ENCODE peak calls at places on chromosomes 1 and 21, in nine cellular contexts. Q is SK-N-SH, X is SJCRH30, J is KBM-7, V is adipocyte, Z is DMS79 treated with DMSO at 0.1 percent for 48 hours, D is H9, A is NCI-H1436, B is BJ. M is an unnamed sample.

GRCh38 chr1:202998836-202999750 is 8.1 kb upstream of the TMEM183A start:
- DNase-seq in Q (peak; percentile 45), X (peak; percentile 82), J (peak; percentile 86), V (peak; percentile 84), Z (peak; percentile 51), D (peak; percentile 38), A (peak; percentile 65), B (no peak), M (no peak)

GRCh38 chr1:230350208-230350921 is 75.8 kb downstream of the PGBD5 start:
- DNase-seq in Q (no peak), X (no peak), J (no peak), V (peak; percentile 7), Z (no peak), D (no peak), A (no peak), B (no peak), M (no peak)

GRCh38 chr1:204357551-204357950 is 2.2 kb downstream of the PLEKHA6 start:
- DNase-seq in Q (peak; percentile 33), X (peak; percentile 41), J (peak; percentile 54), V (no peak), Z (no peak), D (peak; percentile 57), A (no peak), B (no peak), M (no peak)

GRCh38 chr1:214920337-214920736 is 162.2 kb upstream of the KCNK2 start:
- DNase-seq in Q (no peak), X (no peak), J (no peak), V (no peak), Z (no peak), D (no peak), A (no peak), B (no peak), M (no peak)

GRCh38 chr1:184986250-184986649 is 11.9 kb upstream of the NIBAN1 start:
- DNase-seq in Q (no peak), X (peak; percentile 5), J (peak; percentile 29), V (peak; percentile 29), Z (no peak), D (no peak), A (no peak), B (no peak), M (no peak)

GRCh38 chr21:38249256-38249655 is 7.5 kb upstream of the KCNJ15 start:
- DNase-seq in Q (no peak), X (no peak), J (no peak), V (no peak), Z (no peak), D (no peak), A (no peak), B (no peak), M (no peak)

GRCh38 chr1:152646656-152647055 is 16.5 kb upstream of the LCE2D start:
- DNase-seq in Q (no peak), X (no peak), J (no peak), V (no peak), Z (no peak), D (no peak), A (no peak), B (no peak), M (no peak)

GRCh38 chr1:181349512-181349911 is 133.8 kb upstream of the CACNA1E start:
- DNase-seq in Q (no peak), X (no peak), J (no peak), V (no peak), Z (no peak), D (no peak), A (no peak), B (no peak), M (no peak)

GRCh38 chr1:217911908-217912307 is 280.8 kb downstream of the SPATA17 start:
- DNase-seq in Q (peak; percentile 56), X (peak; percentile 13), J (no peak), V (peak; percentile 19), Z (no peak), D (peak; percentile 58), A (peak; percentile 6), B (no peak), M (no peak)

GRCh38 chr1:185719021-185719420 is 15.2 kb upstream of the HMCN1 start:
- DNase-seq in Q (no peak), X (peak; percentile 35), J (no peak), V (peak; percentile 78), Z (no peak), D (peak; percentile 61), A (no peak), B (peak; percentile 86), M (no peak)

GRCh38 chr1:41434748-41435449 is 49.6 kb downstream of the EDN2 start:
- DNase-seq in Q (no peak), X (peak; percentile 15), J (no peak), V (no peak), Z (no peak), D (no peak), A (no peak), B (no peak), M (no peak)

GRCh38 chr1:31784356-31785019 is 20.3 kb upstream of the ADGRB2 start:
- DNase-seq in Q (peak; percentile 69), X (no peak), J (peak; percentile 33), V (no peak), Z (no peak), D (peak; percentile 14), A (no peak), B (no peak), M (no peak)

GRCh38 chr21:45874716-45875415 is 106.7 kb upstream of the COL6A1 start:
- DNase-seq in Q (peak; percentile 78), X (peak; percentile 94), J (no peak), V (peak; percentile 98), Z (no peak), D (no peak), A (no peak), B (peak; percentile 81), M (no peak)

GRCh38 chr1:91224878-91225277 is 179.8 kb downstream of the HFM1 start:
- DNase-seq in Q (no peak), X (no peak), J (no peak), V (no peak), Z (no peak), D (no peak), A (no peak), B (no peak), M (no peak)

GRCh38 chr1:39529901-39530535 is 38.6 kb downstream of the BMP8A start:
- DNase-seq in Q (no peak), X (no peak), J (no peak), V (no peak), Z (no peak), D (no peak), A (no peak), B (no peak), M (no peak)

GRCh38 chr1:39165049-39165448 is 39.4 kb upstream of the MACF1 start:
- DNase-seq in Q (no peak), X (peak; percentile 43), J (no peak), V (no peak), Z (no peak), D (no peak), A (no peak), B (no peak), M (no peak)

GRCh38 chr1:218384576-218384975 is 39.4 kb downstream of the TGFB2 start:
- DNase-seq in Q (no peak), X (peak; percentile 98), J (no peak), V (peak; percentile 63), Z (no peak), D (no peak), A (peak; percentile 49), B (no peak), M (no peak)

GRCh38 chr1:45723248-45723930 is 27.1 kb downstream of the IPP start:
- DNase-seq in Q (no peak), X (no peak), J (no peak), V (peak; percentile 63), Z (no peak), D (no peak), A (no peak), B (no peak), M (no peak)

GRCh38 chr1:163768581-163768980 is 446.8 kb downstream of the NUF2 start:
- DNase-seq in Q (no peak), X (no peak), J (no peak), V (no peak), Z (no peak), D (no peak), A (no peak), B (peak; percentile 17), M (no peak)

GRCh38 chr1:229784834-229785233 is 158.8 kb downstream of the URB2 start:
- DNase-seq in Q (no peak), X (no peak), J (no peak), V (no peak), Z (no peak), D (no peak), A (no peak), B (no peak), M (no peak)

GRCh38 chr1:77889240-77889637 is 815 bp downstream of the NEXN start:
- DNase-seq in Q (no peak), X (peak; percentile 74), J (peak; percentile 71), V (peak; percentile 84), Z (no peak), D (no peak), A (no peak), B (peak; percentile 19), M (no peak)

GRCh38 chr1:88900883-88901282 is 9.5 kb upstream of the GTF2B start:
- DNase-seq in Q (no peak), X (no peak), J (no peak), V (no peak), Z (no peak), D (no peak), A (no peak), B (no peak), M (no peak)

GRCh38 chr1:230194525-230194924 is 127.5 kb downstream of the GALNT2 start:
- DNase-seq in Q (peak; percentile 53), X (no peak), J (no peak), V (no peak), Z (no peak), D (no peak), A (no peak), B (no peak), M (no peak)

GRCh38 chr1:169288011-169288414 is 79.6 kb downstream of the NME7 start:
- DNase-seq in Q (no peak), X (peak; percentile 24), J (peak; percentile 14), V (peak; percentile 12), Z (no peak), D (no peak), A (no peak), B (peak; percentile 24), M (no peak)

GRCh38 chr1:47551971-47552528 is 114.2 kb downstream of the FOXD2 start:
- DNase-seq in Q (no peak), X (no peak), J (no peak), V (no peak), Z (no peak), D (no peak), A (no peak), B (no peak), M (no peak)

GRCh38 chr1:56409112-56409691 is 170.2 kb downstream of the PLPP3 start:
- DNase-seq in Q (no peak), X (no peak), J (peak; percentile 24), V (no peak), Z (no peak), D (peak; percentile 69), A (peak; percentile 3), B (no peak), M (no peak)